ENCODE peak calls at places on chromosomes 7 and 10, in ten cellular contexts. G is NB4, N is neural progenitor cell, M is GM23248, T is astrocyte, D is colonic mucosa, H is transverse colon, F is AG04450, L is thoracic aorta, C is HepG2. S is an unnamed sample.

GRCh38 chr10:109773818-109774440 is 149.4 kb downstream of the XPNPEP1 start:
- DNase-seq in G (peak), N (peak), M (peak), T (no peak), D (no peak), H (no peak), F (no peak), L (no peak), C (peak), S (peak)

GRCh38 chr10:131650169-131650705 is 250.6 kb upstream of the PPP2R2D start:
- DNase-seq in G (no peak), N (no peak), M (no peak), T (no peak), D (no peak), H (no peak), F (no peak), L (no peak), C (no peak), S (no peak)

GRCh38 chr10:124288928-124289921 is 129.5 kb downstream of the OAT start:
- DNase-seq in G (peak), N (no peak), M (no peak), T (no peak), D (no peak), H (no peak), F (no peak), L (no peak), C (no peak), S (no peak)

GRCh38 chr10:95242581-95243317 is 48.1 kb downstream of the PDLIM1 start:
- DNase-seq in G (peak), N (peak), M (peak), T (no peak), D (no peak), H (no peak), F (no peak), L (no peak), C (peak), S (peak)

GRCh38 chr10:124052561-124052960 is 40.8 kb downstream of the CHST15 start:
- DNase-seq in G (no peak), N (no peak), M (no peak), T (no peak), D (no peak), H (no peak), F (no peak), L (no peak), C (no peak), S (no peak)

GRCh38 chr10:65861249-65861648 is 1064.6 kb upstream of the LRRTM3 start:
- DNase-seq in G (no peak), N (no peak), M (no peak), T (peak), D (no peak), H (no peak), F (no peak), L (no peak), C (no peak), S (peak)

GRCh38 chr7:148535227-148535626 is 55.3 kb upstream of the C7orf33 start:
- DNase-seq in G (peak), N (no peak), M (no peak), T (no peak), D (no peak), H (peak), F (no peak), L (no peak), C (no peak), S (peak)

GRCh38 chr10:68647928-68648327 is 73.1 kb upstream of the CCAR1 start:
- DNase-seq in G (peak), N (no peak), M (peak), T (peak), D (no peak), H (no peak), F (peak), L (no peak), C (peak), S (peak)

GRCh38 chr7:30001953-30002352 is 12.4 kb upstream of the SCRN1 start:
- DNase-seq in G (peak), N (no peak), M (no peak), T (no peak), D (no peak), H (no peak), F (no peak), L (no peak), C (no peak), S (no peak)

GRCh38 chr10:15813415-15813814 is 46.9 kb downstream of the MINDY3 start:
- DNase-seq in G (no peak), N (no peak), M (peak), T (peak), D (no peak), H (no peak), F (no peak), L (no peak), C (no peak), S (peak)

GRCh38 chr10:70928140-70928539 is 39.8 kb upstream of the PCBD1 start:
- DNase-seq in G (no peak), N (no peak), M (peak), T (peak), D (no peak), H (no peak), F (no peak), L (no peak), C (no peak), S (no peak)

GRCh38 chr10:68125770-68126169 is 16.5 kb downstream of the MYPN start:
- DNase-seq in G (no peak), N (no peak), M (no peak), T (no peak), D (no peak), H (no peak), F (no peak), L (no peak), C (no peak), S (no peak)

GRCh38 chr7:93054975-93055374 is 62.8 kb downstream of the SAMD9 start:
- DNase-seq in G (no peak), N (no peak), M (no peak), T (no peak), D (no peak), H (no peak), F (no peak), L (no peak), C (no peak), S (no peak)

GRCh38 chr10:28668363-28669226 is 8.7 kb upstream of the BAMBI start:
- DNase-seq in G (peak), N (peak), M (peak), T (peak), D (peak), H (peak), F (no peak), L (no peak), C (no peak), S (peak)

GRCh38 chr10:78164687-78165086 is 131.0 kb downstream of the RPS24 start:
- DNase-seq in G (no peak), N (no peak), M (no peak), T (no peak), D (no peak), H (no peak), F (no peak), L (no peak), C (no peak), S (no peak)

GRCh38 chr10:49001402-49001801 is 61.8 kb upstream of the LRRC18 start:
- DNase-seq in G (no peak), N (peak), M (no peak), T (no peak), D (no peak), H (no peak), F (no peak), L (no peak), C (peak), S (no peak)

GRCh38 chr7:25482631-25483030 is 254.3 kb upstream of the NPVF start:
- DNase-seq in G (no peak), N (no peak), M (no peak), T (no peak), D (no peak), H (no peak), F (no peak), L (no peak), C (no peak), S (no peak)

GRCh38 chr10:129784286-129784685 is 179.8 kb downstream of the EBF3 start:
- DNase-seq in G (no peak), N (no peak), M (no peak), T (no peak), D (no peak), H (no peak), F (no peak), L (no peak), C (no peak), S (no peak)

GRCh38 chr10:102131286-102132170 is 1.3 kb upstream of the PPRC1 start:
- DNase-seq in G (no peak), N (no peak), M (peak), T (peak), D (no peak), H (no peak), F (no peak), L (no peak), C (peak), S (peak)

GRCh38 chr10:63561421-63561820 is 40.2 kb downstream of the REEP3 start:
- DNase-seq in G (no peak), N (no peak), M (no peak), T (no peak), D (no peak), H (no peak), F (no peak), L (no peak), C (no peak), S (no peak)

GRCh38 chr7:132738254-132738653 is 162.0 kb upstream of the PLXNA4 start:
- DNase-seq in G (no peak), N (no peak), M (peak), T (peak), D (no peak), H (no peak), F (peak), L (no peak), C (no peak), S (peak)

GRCh38 chr10:133527779-133528271 is 662 bp downstream of the CYP2E1 start:
- DNase-seq in G (no peak), N (no peak), M (peak), T (no peak), D (no peak), H (no peak), F (no peak), L (no peak), C (no peak), S (no peak)
- H3K4me3 ChIP-seq in G (no peak), N (no peak), M (peak), T (no peak), D (no peak), H (no peak), F (no peak), L (peak), C (no peak), S (no peak)

DNA sequence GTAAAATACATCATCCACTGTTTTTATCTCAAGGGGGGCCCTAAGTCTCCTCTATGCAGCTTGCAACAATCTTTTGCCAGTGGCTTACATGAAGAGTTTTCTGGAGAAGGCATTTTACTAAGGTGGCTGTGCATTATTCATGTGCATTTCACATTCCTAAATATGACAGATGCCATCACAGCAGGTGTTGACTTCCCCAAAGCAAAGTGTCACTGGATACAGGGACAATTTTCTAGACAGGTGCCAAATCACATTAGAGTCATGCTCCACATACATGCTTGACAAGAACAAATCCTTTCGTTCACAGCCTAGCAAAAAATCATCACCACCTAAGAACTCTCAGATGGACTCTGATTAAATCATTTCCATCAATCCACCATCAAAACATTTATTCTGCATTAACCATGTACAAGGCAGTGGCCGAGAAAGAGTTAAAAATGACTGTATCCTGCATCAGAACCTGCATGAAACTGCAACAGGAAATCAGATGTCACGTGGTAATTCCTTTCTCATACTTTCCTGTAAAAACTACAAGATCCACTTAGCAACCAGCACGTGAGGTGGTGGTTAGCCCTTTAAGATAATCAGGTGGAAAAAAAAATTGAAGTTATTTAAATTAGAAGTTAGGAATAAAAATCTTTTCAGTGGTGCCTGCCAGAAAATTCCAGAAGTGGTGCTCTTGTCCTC is 88.2 kb upstream of the AFAP1L2 start:
- DNase-seq in G (no peak), N (no peak), M (no peak), T (peak), D (no peak), H (no peak), F (no peak), L (no peak), C (no peak), S (peak)
- H3K4me3 ChIP-seq in G (no peak), N (no peak), M (no peak), T (no peak), D (no peak), H (no peak), F (no peak), L (no peak), C (no peak), S (no peak)

DNA sequence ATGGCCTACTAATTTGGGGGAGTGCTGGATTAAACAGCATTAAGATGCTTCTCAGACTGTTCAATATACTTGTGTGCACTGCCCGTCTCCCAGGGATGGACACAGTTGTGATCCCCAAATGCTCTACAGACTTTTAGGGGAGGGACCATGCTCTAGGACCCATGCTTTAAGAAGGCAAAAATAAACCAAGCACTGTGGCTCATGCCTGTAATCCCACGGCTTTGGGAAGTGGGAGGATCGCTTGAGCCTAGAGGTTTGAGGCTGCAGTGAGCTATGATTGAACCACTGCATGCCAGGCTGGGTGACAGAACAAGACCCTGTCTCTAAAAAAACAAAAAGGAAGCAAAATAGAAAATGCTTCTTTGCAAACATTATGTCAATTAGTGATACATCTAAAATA is 102.6 kb downstream of the VOPP1 start:
- DNase-seq in G (no peak), N (no peak), M (no peak), T (no peak), D (no peak), H (no peak), F (no peak), L (no peak), C (no peak), S (no peak)
- H3K4me3 ChIP-seq in G (no peak), N (no peak), M (no peak), T (no peak), D (no peak), H (no peak), F (no peak), L (no peak), C (no peak), S (no peak)

DNA sequence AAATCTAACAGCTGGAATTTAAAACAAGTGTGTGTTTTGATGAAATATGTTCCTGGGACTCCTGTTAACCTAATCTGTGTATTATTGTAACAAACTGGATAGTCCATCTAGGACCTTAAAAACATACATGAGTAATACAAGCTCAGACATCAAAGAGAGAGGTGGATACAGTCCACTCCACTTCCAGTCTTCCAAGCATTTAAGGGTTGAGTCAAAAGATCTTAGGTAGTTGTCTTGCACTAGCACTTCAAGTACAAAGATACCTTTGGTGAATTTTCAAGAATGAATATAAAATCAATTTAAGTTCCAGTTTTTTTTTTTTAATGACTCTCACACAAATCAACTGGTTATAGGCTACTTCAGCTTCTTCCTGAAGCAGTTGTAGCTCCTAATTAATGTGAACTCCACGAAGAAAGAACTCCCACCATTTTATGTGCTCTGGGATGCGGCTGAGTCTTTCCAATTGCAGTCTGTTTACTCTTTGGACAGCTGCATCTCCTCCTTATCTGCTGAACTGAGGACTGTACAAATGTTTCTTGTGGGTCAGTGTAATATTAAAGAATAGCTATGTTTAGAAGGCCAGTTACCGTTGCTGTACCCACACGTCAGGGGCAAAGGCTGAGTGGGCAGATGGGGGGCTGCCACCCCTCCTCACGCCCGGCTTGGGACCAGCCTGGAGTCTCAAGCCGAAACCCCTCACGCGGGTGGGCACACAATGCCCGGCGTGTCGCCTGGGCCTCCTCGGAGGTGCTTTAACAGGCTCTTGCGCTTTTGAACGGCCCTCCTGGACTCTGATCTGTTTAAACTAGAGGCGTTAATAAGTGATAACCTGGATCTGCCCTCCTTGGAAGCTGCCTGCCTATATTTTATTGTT is 2.9 kb upstream of the IGF2BP3 start:
- DNase-seq in G (peak), N (peak), M (no peak), T (no peak), D (peak), H (no peak), F (no peak), L (no peak), C (peak), S (no peak)
- H3K4me3 ChIP-seq in G (peak), N (peak), M (peak), T (peak), D (peak), H (peak), F (peak), L (no peak), C (peak), S (peak)

GRCh38 chr7:158016171-158017087 is 571.2 kb downstream of the PTPRN2 start:
- DNase-seq in G (no peak), N (peak), M (no peak), T (no peak), D (no peak), H (no peak), F (no peak), L (no peak), C (no peak), S (no peak)

GRCh38 chr7:158017226-158018060 is 570.2 kb downstream of the PTPRN2 start:
- DNase-seq in G (peak), N (no peak), M (no peak), T (no peak), D (no peak), H (no peak), F (no peak), L (no peak), C (no peak), S (no peak)

GRCh38 chr7:158018061-158018796 is 569.4 kb downstream of the PTPRN2 start:
- DNase-seq in G (no peak), N (no peak), M (no peak), T (no peak), D (no peak), H (no peak), F (no peak), L (no peak), C (no peak), S (no peak)

GRCh38 chr7:158013085-158013668 is 574.4 kb downstream of the PTPRN2 start:
- DNase-seq in G (no peak), N (no peak), M (peak), T (no peak), D (no peak), H (no peak), F (no peak), L (no peak), C (no peak), S (no peak)

GRCh38 chr7:158015403-158016116 is 572.1 kb downstream of the PTPRN2 start:
- DNase-seq in G (peak), N (no peak), M (no peak), T (no peak), D (no peak), H (no peak), F (no peak), L (no peak), C (no peak), S (no peak)
- H3K4me3 ChIP-seq in G (no peak), N (peak), M (no peak), T (no peak), D (no peak), H (no peak), F (no peak), L (peak), C (no peak), S (no peak)

DNA sequence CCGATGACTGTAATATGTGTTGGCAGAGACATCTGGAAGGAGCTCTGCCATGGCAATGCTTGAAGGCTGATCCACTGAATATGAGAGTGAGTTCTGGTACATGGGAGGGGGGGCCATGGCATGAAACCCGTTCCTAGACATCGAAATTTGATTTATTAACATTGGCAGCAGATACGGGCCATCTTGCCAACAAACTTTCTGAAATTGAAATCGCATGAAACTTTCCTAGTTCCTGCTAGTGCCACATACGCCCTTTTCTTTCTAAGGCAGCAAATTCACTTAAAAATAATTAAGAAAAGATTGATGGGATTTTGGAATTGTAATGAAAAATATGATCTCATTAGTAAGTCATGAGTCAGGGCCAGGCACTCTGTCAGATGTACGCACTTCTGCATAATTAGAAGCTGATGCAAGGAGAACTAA is 91.8 kb upstream of the KMT2C start:
- DNase-seq in G (no peak), N (no peak), M (peak), T (peak), D (no peak), H (no peak), F (no peak), L (no peak), C (no peak), S (no peak)
- H3K4me3 ChIP-seq in G (no peak), N (no peak), M (peak), T (no peak), D (no peak), H (no peak), F (no peak), L (peak), C (no peak), S (no peak)

S was measured in fibroblast of pulmonary artery.